ENCODE peak calls at places on chromosomes 2 and 18, in eight cellular contexts. X is NCI-H146; L is uterus; C is effector CD4-positive, alpha-beta T cell; Q is kidney glomerular epithelial cell; N is hippocampal formation; V is spleen; E is brain microvascular endothelial cell. M is an unnamed sample.
A peak's percentile ranks its signal among the peaks of the same experiment; 100 is the strongest.

GRCh38 chr2:191020742-191021381 is 6.9 kb upstream of the STAT1 start:
- DNase-seq in V (no peak), X (no peak), E (peak; percentile 65), Q (no peak), C (no peak), L (peak; percentile 72), N (no peak), M (no peak)

GRCh38 chr18:7370375-7370774 is 139.5 kb downstream of the LRRC30 start:
- DNase-seq in E (no peak), V (no peak), Q (no peak), X (no peak), C (no peak), L (peak; percentile 30), N (no peak), M (no peak)

GRCh38 chr2:112910219-112910618 is 746 bp upstream of the IL37 start:
- DNase-seq in V (no peak), X (no peak), N (no peak), L (no peak), Q (no peak), C (no peak), E (no peak), M (peak; percentile 73)

GRCh38 chr18:12904012-12904516 is 20.0 kb upstream of the PTPN2 start:
- DNase-seq in C (no peak), X (no peak), L (no peak), E (no peak), V (no peak), Q (no peak), N (no peak), M (no peak)

GRCh38 chr2:216371756-216372702 is at the start of gene MARCHF4:
- DNase-seq in V (peak; percentile 86), Q (peak; percentile 62), N (peak; percentile 61), E (peak; percentile 85), C (peak; percentile 55), X (peak; percentile 78), L (peak; percentile 42), M (peak; percentile 81)

GRCh38 chr2:120893874-120894584 is 158.4 kb downstream of the GLI2 start:
- DNase-seq in V (peak; percentile 66), L (no peak), X (no peak), C (no peak), E (no peak), N (no peak), Q (no peak), M (no peak)

GRCh38 chr18:51668101-51668500 is 470.6 kb upstream of the MEX3C start:
- DNase-seq in N (peak; percentile 53), C (peak; percentile 5), L (no peak), Q (peak; percentile 27), E (peak; percentile 41), X (peak; percentile 86), V (no peak), M (peak; percentile 85)

GRCh38 chr18:44149706-44150105 is 531.0 kb upstream of the SETBP1 start:
- DNase-seq in V (no peak), X (no peak), L (no peak), N (no peak), Q (peak; percentile 90), C (no peak), E (peak; percentile 92), M (no peak)

GRCh38 chr2:15674637-15675455 is 83.2 kb downstream of the DDX1 start:
- DNase-seq in N (no peak), V (no peak), C (no peak), X (no peak), Q (peak; percentile 92), E (peak; percentile 59), L (no peak), M (no peak)

GRCh38 chr2:128786296-128786695 is 467.6 kb upstream of the HS6ST1 start:
- DNase-seq in Q (no peak), X (no peak), N (no peak), E (no peak), C (no peak), L (no peak), V (no peak), M (no peak)

GRCh38 chr2:54575379-54575888 is 119.3 kb downstream of the SPTBN1 start:
- DNase-seq in X (peak; percentile 11), C (no peak), E (no peak), V (no peak), L (no peak), N (no peak), Q (no peak), M (no peak)